ENCODE peak calls at places on chromosome 14, in four cellular contexts. One of them, this sample, is unnamed.

GRCh38 chr14:81767266-81767987 is 233.8 kb upstream of the SEL1L start:
- DNase-seq in GM12878: no peak
- DNase-seq in HepG2: no peak
- DNase-seq in SK-N-SH: no peak
- DNase-seq in this sample: no peak

GRCh38 chr14:40113671-40114070 is 681.4 kb upstream of the FBXO33 start:
- DNase-seq in GM12878: no peak
- DNase-seq in HepG2: peak
- DNase-seq in SK-N-SH: no peak
- DNase-seq in this sample: no peak

GRCh38 chr14:79583738-79584405 is 627.4 kb downstream of the DIO2 start:
- DNase-seq in GM12878: no peak
- DNase-seq in HepG2: no peak
- DNase-seq in SK-N-SH: no peak
- DNase-seq in this sample: peak

GRCh38 chr14:104659764-104660523 is 29.5 kb upstream of the INF2 start:
- DNase-seq in GM12878: no peak
- DNase-seq in HepG2: no peak
- DNase-seq in SK-N-SH: no peak
- DNase-seq in this sample: no peak

GRCh38 chr14:96205994-96206392 is 1.4 kb downstream of the BDKRB2 start:
- DNase-seq in GM12878: no peak
- DNase-seq in HepG2: no peak
- DNase-seq in SK-N-SH: no peak
- DNase-seq in this sample: no peak

GRCh38 chr14:83162351-83162929 is 1628.8 kb upstream of the SEL1L start:
- DNase-seq in GM12878: no peak
- DNase-seq in HepG2: no peak
- DNase-seq in SK-N-SH: no peak
- DNase-seq in this sample: no peak

GRCh38 chr14:33950320-33951182 is at the start of gene EGLN3:
- DNase-seq in GM12878: no peak
- DNase-seq in HepG2: peak
- DNase-seq in SK-N-SH: peak
- DNase-seq in this sample: peak

GRCh38 chr14:71123579-71124135 is 216.4 kb downstream of the PCNX1 start:
- DNase-seq in GM12878: no peak
- DNase-seq in HepG2: no peak
- DNase-seq in SK-N-SH: no peak
- DNase-seq in this sample: no peak

GRCh38 chr14:20631023-20631820 is 10.3 kb downstream of the OR6S1 start:
- DNase-seq in GM12878: no peak
- DNase-seq in HepG2: peak
- DNase-seq in SK-N-SH: no peak
- DNase-seq in this sample: peak

GRCh38 chr14:93973607-93974006 is 2.8 kb downstream of the ASB2 start:
- DNase-seq in GM12878: no peak
- DNase-seq in HepG2: no peak
- DNase-seq in SK-N-SH: no peak
- DNase-seq in this sample: no peak

GRCh38 chr14:61266436-61267220 is 14.5 kb downstream of the TMEM30B start:
- DNase-seq in GM12878: no peak
- DNase-seq in HepG2: no peak
- DNase-seq in SK-N-SH: no peak
- DNase-seq in this sample: no peak

GRCh38 chr14:89221109-89221508 is 195.9 kb downstream of the FOXN3 start:
- DNase-seq in GM12878: no peak
- DNase-seq in HepG2: no peak
- DNase-seq in SK-N-SH: no peak
- DNase-seq in this sample: no peak

GRCh38 chr14:64704145-64704742 is at the start of gene PLEKHG3:
- DNase-seq in GM12878: no peak
- DNase-seq in HepG2: peak
- DNase-seq in SK-N-SH: peak
- DNase-seq in this sample: peak

GRCh38 chr14:21910260-21910659 is 236.6 kb upstream of the OR4E1 start:
- DNase-seq in GM12878: no peak
- DNase-seq in HepG2: no peak
- DNase-seq in SK-N-SH: no peak
- DNase-seq in this sample: no peak

GRCh38 chr14:27528328-27528727 is 930.5 kb upstream of the NOVA1 start:
- DNase-seq in GM12878: no peak
- DNase-seq in HepG2: peak
- DNase-seq in SK-N-SH: peak
- DNase-seq in this sample: peak

GRCh38 chr14:89618821-89619551 is 202.0 kb upstream of the FOXN3 start:
- DNase-seq in GM12878: no peak
- DNase-seq in HepG2: peak
- DNase-seq in SK-N-SH: peak
- DNase-seq in this sample: peak

GRCh38 chr14:99093532-99094517 is 178.2 kb downstream of the BCL11B start:
- DNase-seq in GM12878: no peak
- DNase-seq in HepG2: no peak
- DNase-seq in SK-N-SH: no peak
- DNase-seq in this sample: no peak

DNA sequence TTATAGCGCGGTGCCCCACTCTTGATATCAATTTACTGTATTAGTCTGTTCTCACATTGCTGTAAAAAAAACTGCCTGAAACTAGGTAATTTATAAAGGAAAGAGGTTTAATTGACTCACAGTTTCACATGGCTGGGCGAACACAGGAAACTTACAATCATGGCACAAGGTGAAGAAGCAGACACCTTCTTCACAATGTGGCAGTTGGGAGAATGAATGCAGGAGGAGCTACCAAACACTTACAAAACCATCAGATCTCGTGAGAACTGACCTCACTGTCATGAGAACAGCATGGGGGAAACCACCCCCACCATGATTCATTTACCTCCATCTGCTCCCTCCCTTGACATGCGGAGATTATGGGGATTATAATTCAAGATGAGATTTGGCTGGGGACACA is 42.3 kb downstream of the FBXO34 start:
- DNase-seq in GM12878: no peak
- DNase-seq in HepG2: no peak
- DNase-seq in SK-N-SH: no peak
- DNase-seq in this sample: no peak
- TF ChIP-seq PBX3 in GM12878: no peak
- TF ChIP-seq PBX3 in HepG2: no peak
- TF ChIP-seq PBX3 in SK-N-SH: no peak
- TF ChIP-seq PBX3 in this sample: no peak

DNA sequence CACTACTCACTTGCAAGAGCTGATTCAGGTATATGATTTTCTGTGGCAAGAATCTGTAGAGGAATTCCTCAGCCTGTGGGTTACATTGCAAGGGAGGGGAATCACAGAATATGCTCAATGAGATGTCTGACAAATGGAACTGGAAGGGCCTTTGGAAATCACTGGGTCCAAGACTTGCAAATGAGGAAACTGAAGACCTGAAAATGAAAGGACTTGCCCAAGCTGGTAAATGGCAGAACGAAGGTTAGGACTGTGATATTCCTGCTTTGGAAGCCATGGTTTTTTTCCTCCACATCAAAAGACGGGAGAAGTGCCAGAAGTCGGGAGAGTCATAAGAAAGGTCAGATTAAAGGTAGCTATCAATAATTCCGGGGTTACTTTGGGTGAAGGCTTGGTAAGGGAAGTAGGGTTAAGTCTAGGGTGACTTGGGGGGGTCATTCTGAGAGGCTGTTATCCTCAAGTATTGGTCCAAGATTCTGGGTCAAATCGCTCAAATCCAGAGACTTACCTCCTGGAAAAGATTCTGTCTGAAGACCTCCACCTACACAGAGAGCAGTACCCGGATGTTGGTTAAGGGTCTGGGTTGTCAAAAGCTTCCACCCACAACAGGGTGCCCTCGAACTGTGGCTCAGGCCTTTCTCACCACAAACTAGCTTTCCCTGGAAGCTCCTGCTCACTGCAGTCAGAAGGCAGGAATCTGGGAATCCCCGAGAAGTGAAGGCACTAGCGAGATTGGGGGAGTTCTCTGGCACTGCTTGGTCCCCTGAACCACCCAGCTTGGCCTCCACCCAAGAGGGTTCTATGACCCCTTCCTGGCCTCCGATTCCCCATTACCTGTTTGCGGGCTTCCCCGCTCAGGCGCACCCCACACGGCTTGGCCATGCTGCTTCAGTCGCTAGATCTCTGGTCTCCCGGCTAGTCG is at the start of gene PSME2:
- DNase-seq in GM12878: no peak
- DNase-seq in HepG2: no peak
- DNase-seq in SK-N-SH: no peak
- DNase-seq in this sample: no peak
- TF ChIP-seq PBX3 in GM12878: no peak
- TF ChIP-seq PBX3 in HepG2: no peak
- TF ChIP-seq PBX3 in SK-N-SH: no peak
- TF ChIP-seq PBX3 in this sample: no peak

GRCh38 chr14:37230551-37231194 is 32.9 kb downstream of the MIPOL1 start:
- DNase-seq in GM12878: no peak
- DNase-seq in HepG2: peak
- DNase-seq in SK-N-SH: peak
- DNase-seq in this sample: peak

GRCh38 chr14:37237735-37238200 is 40.0 kb downstream of the MIPOL1 start:
- DNase-seq in GM12878: no peak
- DNase-seq in HepG2: peak
- DNase-seq in SK-N-SH: no peak
- DNase-seq in this sample: no peak

GRCh38 chr14:37237094-37237493 is 39.4 kb downstream of the MIPOL1 start:
- DNase-seq in GM12878: no peak
- DNase-seq in HepG2: no peak
- DNase-seq in SK-N-SH: no peak
- DNase-seq in this sample: no peak

GRCh38 chr14:37234222-37234621 is 36.5 kb downstream of the MIPOL1 start:
- DNase-seq in GM12878: no peak
- DNase-seq in HepG2: no peak
- DNase-seq in SK-N-SH: no peak
- DNase-seq in this sample: no peak

GRCh38 chr14:37232907-37233481 is 35.3 kb downstream of the MIPOL1 start:
- DNase-seq in GM12878: no peak
- DNase-seq in HepG2: peak
- DNase-seq in SK-N-SH: peak
- DNase-seq in this sample: peak
- TF ChIP-seq PBX3 in GM12878: no peak
- TF ChIP-seq PBX3 in HepG2: no peak
- TF ChIP-seq PBX3 in SK-N-SH: no peak
- TF ChIP-seq PBX3 in this sample: no peak

GRCh38 chr14:100693877-100694578 is 32.7 kb upstream of the DLK1 start:
- DNase-seq in GM12878: no peak
- DNase-seq in HepG2: no peak
- DNase-seq in SK-N-SH: no peak
- DNase-seq in this sample: no peak

GRCh38 chr14:100692256-100692655 is 34.4 kb upstream of the DLK1 start:
- DNase-seq in GM12878: no peak
- DNase-seq in HepG2: no peak
- DNase-seq in SK-N-SH: no peak
- DNase-seq in this sample: no peak

GRCh38 chr14:100691395-100692025 is 35.2 kb upstream of the DLK1 start:
- DNase-seq in GM12878: no peak
- DNase-seq in HepG2: no peak
- DNase-seq in SK-N-SH: peak
- DNase-seq in this sample: no peak

GRCh38 chr14:100694579-100695422 is 31.9 kb upstream of the DLK1 start:
- DNase-seq in GM12878: no peak
- DNase-seq in HepG2: no peak
- DNase-seq in SK-N-SH: no peak
- DNase-seq in this sample: no peak

DNA sequence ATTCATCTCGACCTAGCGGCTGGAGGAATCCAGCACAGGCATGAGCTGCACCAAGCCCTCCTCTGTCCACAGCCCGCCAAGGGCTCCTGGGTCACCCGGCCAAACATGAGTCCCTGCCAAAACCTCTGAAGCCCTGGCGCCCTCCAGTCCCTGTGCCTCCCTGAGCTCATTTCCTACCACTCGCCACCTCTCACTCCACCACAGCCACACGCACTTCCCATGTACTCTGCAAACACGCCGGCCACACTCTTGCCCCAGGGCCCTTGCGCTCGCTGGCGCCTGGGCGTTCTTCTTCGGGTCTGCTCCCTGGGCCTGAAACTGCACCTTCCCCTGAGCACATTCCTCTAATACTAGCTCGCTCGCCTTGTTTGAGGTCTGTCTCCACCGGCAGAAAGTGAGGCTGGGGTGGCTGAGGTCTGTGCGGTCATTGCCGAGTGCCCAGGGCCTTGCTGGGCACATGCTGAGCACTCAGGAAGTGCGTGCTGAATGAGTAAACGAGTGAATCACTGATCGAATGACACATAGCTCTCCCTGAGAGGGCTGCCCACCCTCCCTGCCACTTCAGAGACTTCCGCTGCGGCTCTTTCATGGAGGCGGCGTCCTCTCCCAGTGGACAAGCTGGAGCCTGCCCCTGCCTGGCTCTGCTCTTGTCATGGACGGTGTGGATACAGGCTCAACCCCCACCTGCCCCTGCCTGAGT is 33.7 kb upstream of the DLK1 start:
- DNase-seq in GM12878: no peak
- DNase-seq in HepG2: peak
- DNase-seq in SK-N-SH: no peak
- DNase-seq in this sample: peak
- TF ChIP-seq PBX3 in GM12878: peak
- TF ChIP-seq PBX3 in HepG2: no peak
- TF ChIP-seq PBX3 in SK-N-SH: peak
- TF ChIP-seq PBX3 in this sample: no peak

This sample was measured in A549.